ENCODE peak calls at places on chromosomes 11 and 22, in six cellular contexts. P, Y, G, F, M and O are unnamed samples.

GRCh38 chr11:115207166-115207591 is 297.0 kb downstream of the CADM1 start:
- DNase-seq in P (peak; percentile 68), G (no peak), Y (no peak), F (no peak), M (no peak), O (no peak)

GRCh38 chr11:119415966-119416365 is 7.0 kb downstream of the THY1 start:
- DNase-seq in M (no peak), Y (no peak), F (no peak), G (no peak), P (no peak), O (no peak)

GRCh38 chr11:75813622-75814039 is 1.4 kb upstream of the UVRAG start:
- DNase-seq in P (peak; percentile 37), Y (no peak), G (no peak), M (peak; percentile 70), F (no peak), O (peak; percentile 20)

GRCh38 chr11:112878228-112878627 is 83.0 kb upstream of the NCAM1 start:
- DNase-seq in G (no peak), M (no peak), P (no peak), Y (no peak), F (no peak), O (no peak)

GRCh38 chr11:86119062-86119461 is 50.2 kb upstream of the PICALM start:
- DNase-seq in F (no peak), M (no peak), Y (no peak), G (no peak), P (no peak), O (no peak)

GRCh38 chr11:127338380-127339259 is 338.1 kb upstream of the KIRREL3 start:
- DNase-seq in Y (peak; percentile 42), P (peak; percentile 88), M (peak; percentile 68), F (no peak), G (no peak), O (no peak)

GRCh38 chr11:19738124-19738523 is 25.5 kb downstream of the NAV2 start:
- DNase-seq in P (no peak), M (no peak), G (no peak), F (no peak), Y (no peak), O (no peak)

GRCh38 chr11:65932558-65932919 is 12.7 kb upstream of the TSGA10IP start:
- DNase-seq in G (no peak), M (peak; percentile 41), P (peak; percentile 60), F (peak; percentile 60), Y (peak; percentile 61), O (no peak)

DNA sequence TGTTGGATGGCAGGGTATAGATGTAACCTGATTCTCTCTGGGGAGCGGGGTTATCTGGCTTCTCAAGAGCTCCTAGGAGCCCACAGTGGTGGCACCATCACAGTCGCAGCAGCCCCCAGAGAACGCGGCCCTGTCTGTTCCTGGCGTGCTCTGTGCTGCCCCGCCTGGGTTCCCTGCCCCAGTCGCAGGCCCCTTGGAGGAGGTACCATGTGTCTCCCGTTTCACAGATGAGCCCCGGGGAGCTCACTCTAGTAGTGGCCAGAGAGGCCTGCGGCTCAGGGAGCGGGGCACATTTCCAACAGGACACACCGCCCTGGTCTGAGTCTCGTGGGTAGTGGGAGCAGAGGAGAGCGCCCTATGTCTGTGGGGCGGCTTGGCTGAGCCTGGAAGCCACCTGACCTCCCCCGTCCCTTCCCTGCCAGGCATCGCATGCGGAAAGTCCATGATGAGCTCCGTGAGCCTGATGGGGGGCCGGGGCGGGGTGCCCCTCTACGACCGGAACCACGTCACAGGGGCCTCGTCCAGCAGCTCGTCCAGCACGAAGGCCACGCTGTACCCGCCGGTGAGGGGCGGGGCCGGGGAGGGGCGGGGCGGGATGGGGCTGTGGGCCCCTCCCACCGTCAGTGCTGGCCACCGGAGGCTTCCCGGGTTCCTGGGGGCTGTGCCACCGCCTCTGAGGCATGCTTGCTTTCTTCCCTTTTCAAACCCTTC is 21.0 kb upstream of the PPP6R3 start:
- DNase-seq in F (peak; percentile 64), P (no peak), Y (peak; percentile 70), M (no peak), G (no peak), O (no peak)
- H4K8ac ChIP-seq in F (peak overlapping the region; percentile 71), P (no peak overlapping the region), Y (no peak overlapping the region), M (no peak overlapping the region), G (no peak overlapping the region), O (no peak overlapping the region)

GRCh38 chr22:49967333-49968241 is 7.0 kb downstream of the PIM3 start:
- DNase-seq in F (peak; percentile 46), M (peak; percentile 27), Y (peak; percentile 33), G (no peak), P (no peak), O (no peak)
- H4K8ac ChIP-seq in F (no peak overlapping the region), M (no peak overlapping the region), Y (no peak overlapping the region), G (peak overlapping the region; percentile 72), P (no peak overlapping the region), O (peak overlapping the region; percentile 58)

DNA sequence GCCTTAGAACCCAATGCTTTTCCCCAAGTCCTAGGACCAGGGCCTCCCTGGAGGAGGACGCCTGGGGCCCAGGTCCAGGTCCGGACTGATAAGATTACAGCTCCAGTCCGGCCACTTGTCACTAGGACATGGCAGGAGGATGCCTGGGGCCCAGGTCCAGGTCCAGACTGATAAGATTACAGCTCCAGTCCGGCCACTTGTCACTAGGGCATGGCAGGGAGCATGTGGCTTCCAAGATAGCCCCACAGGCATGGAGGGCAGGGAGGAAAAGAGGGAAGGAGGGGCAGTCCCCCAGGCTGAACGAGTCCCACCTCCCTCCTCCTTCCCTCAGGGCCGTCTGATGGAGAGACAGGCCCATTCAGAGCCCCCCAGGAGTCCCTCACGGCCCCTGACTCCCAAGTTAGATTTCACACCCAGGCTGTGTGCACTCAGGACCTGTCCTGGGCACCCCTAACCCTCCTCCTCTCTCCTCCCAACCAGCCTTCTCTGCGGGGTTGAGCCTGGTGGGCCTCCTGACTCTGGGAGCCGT is 1.9 kb downstream of the TSPAN32 start:
- DNase-seq in M (no peak), P (peak; percentile 34), Y (peak; percentile 20), G (no peak), F (no peak), O (no peak)
- H4K8ac ChIP-seq in M (no peak overlapping the region), P (no peak overlapping the region), Y (no peak overlapping the region), G (no peak overlapping the region), F (no peak overlapping the region), O (no peak overlapping the region)

GRCh38 chr22:24402460-24403192 is 24.8 kb upstream of the ADORA2A start:
- DNase-seq in F (no peak), G (no peak), P (no peak), Y (no peak), M (peak; percentile 57), O (peak; percentile 94)
- H4K8ac ChIP-seq in F (no peak overlapping the region), G (no peak overlapping the region), P (no peak overlapping the region), Y (no peak overlapping the region), M (no peak overlapping the region), O (peak overlapping the region; percentile 88)

GRCh38 chr11:134224710-134225662 is 515 bp downstream of the VPS26B start:
- DNase-seq in P (peak; percentile 38), F (no peak), Y (peak; percentile 39), G (peak; percentile 29), M (peak; percentile 50), O (peak; percentile 7)

GRCh38 chr11:134228625-134229024 is 4.2 kb downstream of the VPS26B start:
- DNase-seq in G (no peak), M (no peak), Y (no peak), P (no peak), F (no peak), O (no peak)

GRCh38 chr11:134223066-134223465 is 701 bp downstream of the NCAPD3 start:
- DNase-seq in G (no peak), M (peak; percentile 20), F (no peak), P (no peak), Y (no peak), O (no peak)

GRCh38 chr11:134226806-134227325 is 2.4 kb downstream of the VPS26B start:
- DNase-seq in Y (no peak), F (no peak), P (no peak), G (no peak), M (no peak), O (peak; percentile 3)

DNA sequence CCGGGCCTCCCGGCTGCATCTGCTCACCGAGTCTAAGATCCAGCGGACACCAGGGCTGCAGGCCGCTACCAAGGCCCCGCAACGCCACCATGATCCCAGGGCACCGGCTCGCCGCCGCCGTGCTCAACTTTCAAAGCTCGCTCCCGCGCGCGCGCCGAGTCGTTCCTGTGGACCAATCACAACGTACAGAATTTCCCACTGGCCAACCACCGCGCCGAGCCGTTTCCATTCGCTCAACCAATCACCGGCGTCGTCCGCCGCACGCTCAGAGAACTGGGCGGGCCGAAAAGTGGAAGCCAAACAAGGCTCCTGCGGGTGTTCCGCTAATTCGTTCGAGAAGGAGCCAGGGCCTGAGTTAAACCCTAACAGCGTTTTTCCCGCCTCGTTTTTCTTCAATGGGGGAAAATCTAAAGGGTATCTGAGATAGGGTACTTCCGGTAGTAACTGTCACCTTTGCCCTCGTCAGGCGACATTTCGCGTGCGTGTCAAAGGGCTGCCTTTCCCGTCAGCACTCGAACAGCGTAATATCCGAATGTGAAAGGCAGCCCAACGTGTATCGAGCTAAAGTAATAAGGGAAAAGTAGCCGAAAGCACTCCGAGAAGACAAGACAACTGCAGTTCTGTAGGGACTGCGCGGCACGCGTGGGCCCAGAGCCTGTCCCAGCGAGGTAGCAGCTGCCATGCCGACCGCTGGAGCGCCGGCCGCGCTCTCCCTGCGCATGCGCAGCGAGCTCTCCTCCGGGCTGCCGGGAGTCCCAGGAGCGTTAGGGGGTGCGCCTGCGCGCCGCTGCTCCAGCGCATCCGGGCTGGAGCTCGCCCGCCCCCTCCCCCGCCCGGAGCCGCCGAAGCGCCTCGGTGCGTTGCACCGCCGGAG is at the start of the genes NCAPD3 and VPS26B:
- DNase-seq in M (peak; percentile 99), Y (peak; percentile 97), F (peak; percentile 96), P (peak; percentile 98), G (peak; percentile 95), O (peak; percentile 93)
- H4K8ac ChIP-seq in M (peak within 1 kb of the TSS; percentile 85), Y (no peak within 1 kb of the TSS), F (peak within 1 kb of the TSS; percentile 53), P (no peak within 1 kb of the TSS), G (no peak within 1 kb of the TSS), O (peak within 1 kb of the TSS; percentile 81)

GRCh38 chr22:20965104-20965887 is 1.8 kb upstream of the AIFM3 start:
- DNase-seq in F (peak; percentile 66), G (no peak), M (no peak), Y (no peak), P (no peak), O (no peak)

GRCh38 chr22:20962491-20962945 is 4.5 kb upstream of the AIFM3 start:
- DNase-seq in G (no peak), Y (no peak), M (no peak), F (no peak), P (no peak), O (no peak)

GRCh38 chr22:20963201-20964052 is 3.6 kb upstream of the AIFM3 start:
- DNase-seq in P (no peak), Y (no peak), M (no peak), G (no peak), F (no peak), O (no peak)

GRCh38 chr22:20964799-20965103 is 2.3 kb upstream of the AIFM3 start:
- DNase-seq in P (no peak), M (no peak), F (no peak), G (no peak), Y (no peak), O (no peak)

GRCh38 chr22:20964090-20964798 is 2.8 kb upstream of the AIFM3 start:
- DNase-seq in F (no peak), Y (no peak), G (no peak), M (no peak), P (no peak), O (no peak)
- H4K8ac ChIP-seq in F (no peak overlapping the region), Y (no peak overlapping the region), G (no peak overlapping the region), M (no peak overlapping the region), P (no peak overlapping the region), O (no peak overlapping the region)

DNA sequence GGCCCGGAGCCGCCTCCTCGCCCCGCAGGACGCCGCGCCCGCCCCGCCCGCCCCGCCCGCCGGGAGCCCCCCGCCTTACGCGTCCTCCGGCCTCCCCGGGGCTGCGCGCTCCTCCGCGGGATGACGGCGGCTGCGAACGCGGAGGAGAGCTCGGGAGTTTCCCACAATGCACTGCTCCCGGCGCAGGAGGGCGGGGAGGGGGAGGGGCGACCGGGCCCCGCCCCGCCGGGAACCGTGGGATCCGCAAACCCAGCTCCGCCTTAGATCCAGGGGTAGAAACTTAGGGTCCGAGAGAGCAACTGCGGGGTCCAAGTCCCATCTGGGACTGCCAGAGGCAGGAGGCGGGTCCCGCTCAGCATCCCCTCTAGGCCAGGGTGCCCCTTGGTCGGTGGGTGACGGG is at the start of gene CEND1:
- DNase-seq in F (peak; percentile 79), G (peak; percentile 51), Y (no peak), P (no peak), M (peak; percentile 32), O (peak; percentile 54)
- H4K8ac ChIP-seq in F (peak within 1 kb of the TSS; percentile 35), G (peak within 1 kb of the TSS; percentile 17), Y (no peak within 1 kb of the TSS), P (no peak within 1 kb of the TSS), M (no peak within 1 kb of the TSS), O (no peak within 1 kb of the TSS)